ENCODE peak calls at places on chromosomes 12 and 14, in four cellular contexts. O is PC-3, U is GM23248, F is GM23338. K is an unnamed sample. For H3F3A, the result is how much of the 10 kb centered on the place peaks cover.

GRCh38 chr14:68312884-68313725 is 479.8 kb downstream of the ZFP36L1 start:
- DNase-seq in O (no peak), U (no peak), F (no peak), K (peak)

GRCh38 chr14:104112113-104112505 is 26.3 kb upstream of the KIF26A start:
- DNase-seq in O (no peak), U (no peak), F (no peak), K (no peak)

GRCh38 chr14:31880935-31881334 is 196.2 kb upstream of the ARHGAP5 start:
- DNase-seq in O (peak), U (peak), F (no peak), K (no peak)

GRCh38 chr12:25250744-25251730 is at the start of gene KRAS:
- DNase-seq in O (peak), U (peak), F (peak), K (peak)

GRCh38 chr12:113932411-113933196 is 33.5 kb downstream of the RBM19 start:
- DNase-seq in O (no peak), U (peak), F (peak), K (no peak)

GRCh38 chr14:43697003-43697402 is 810.1 kb downstream of the FSCB start:
- DNase-seq in O (no peak), U (no peak), F (no peak), K (no peak)

GRCh38 chr12:121531356-121531750 is 49.5 kb downstream of the KDM2B start:
- DNase-seq in O (no peak), U (no peak), F (no peak), K (no peak)

GRCh38 chr14:52338282-52338681 is 24.2 kb downstream of the PTGER2 start:
- DNase-seq in O (peak), U (peak), F (no peak), K (no peak)

GRCh38 chr14:68549966-68550705 is 242.7 kb downstream of the ZFP36L1 start:
- DNase-seq in O (peak), U (no peak), F (peak), K (no peak)

GRCh38 chr12:26845057-26845666 is 12.2 kb upstream of the ITPR2 start:
- DNase-seq in O (peak), U (peak), F (peak), K (no peak)

GRCh38 chr12:77120695-77121094 is 55.3 kb upstream of the E2F7 start:
- DNase-seq in O (peak), U (peak), F (no peak), K (no peak)

GRCh38 chr12:77122661-77123060 is 57.3 kb upstream of the E2F7 start:
- DNase-seq in O (no peak), U (peak), F (no peak), K (no peak)

GRCh38 chr12:77122236-77122635 is 56.9 kb upstream of the E2F7 start:
- DNase-seq in O (peak), U (peak), F (no peak), K (no peak)

GRCh38 chr12:77118696-77119095 is 53.3 kb upstream of the E2F7 start:
- DNase-seq in O (peak), U (peak), F (no peak), K (no peak)

GRCh38 chr12:77120156-77120555 is 54.8 kb upstream of the E2F7 start:
- DNase-seq in O (peak), U (peak), F (no peak), K (no peak)
- H3F3A ChIP-seq in O (under half), U (half or more), F (under half), K (under half)

GRCh38 chr12:112015938-112016337 is 2.7 kb downstream of the ERP29 start:
- DNase-seq in O (no peak), U (no peak), F (no peak), K (no peak)
- H3F3A ChIP-seq in O (under half), U (under half), F (under half), K (under half)

GRCh38 chr12:6284273-6284672 is 26.2 kb upstream of the PLEKHG6 start:
- DNase-seq in O (no peak), U (no peak), F (no peak), K (no peak)

GRCh38 chr12:6281081-6281809 is 29.2 kb upstream of the PLEKHG6 start:
- DNase-seq in O (no peak), U (no peak), F (no peak), K (no peak)

GRCh38 chr12:6280672-6281071 is 29.8 kb upstream of the PLEKHG6 start:
- DNase-seq in O (no peak), U (no peak), F (no peak), K (no peak)

GRCh38 chr12:6280053-6280469 is 30.4 kb upstream of the PLEKHG6 start:
- DNase-seq in O (peak), U (peak), F (no peak), K (no peak)

DNA sequence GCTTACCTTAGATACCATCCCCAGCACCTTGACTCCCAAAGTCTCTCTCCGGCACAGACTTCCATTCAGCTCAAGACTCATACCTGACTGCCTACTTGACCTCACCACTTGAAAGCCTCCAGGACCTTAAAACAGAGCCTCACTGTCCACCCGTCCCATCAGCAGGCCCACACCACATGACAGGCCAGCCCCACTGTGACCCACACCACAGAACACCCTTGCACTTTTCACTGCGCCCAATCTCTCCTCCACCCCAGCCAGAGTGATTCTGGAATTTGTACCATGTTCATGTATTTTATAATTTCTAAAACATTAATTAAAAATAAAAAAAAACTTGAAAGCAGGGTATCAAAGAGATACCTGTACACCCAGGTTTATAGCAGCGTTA is 28.0 kb upstream of the PLEKHG6 start:
- DNase-seq in O (no peak), U (no peak), F (no peak), K (no peak)
- H3F3A ChIP-seq in O (under half), U (under half), F (under half), K (under half)

DNA sequence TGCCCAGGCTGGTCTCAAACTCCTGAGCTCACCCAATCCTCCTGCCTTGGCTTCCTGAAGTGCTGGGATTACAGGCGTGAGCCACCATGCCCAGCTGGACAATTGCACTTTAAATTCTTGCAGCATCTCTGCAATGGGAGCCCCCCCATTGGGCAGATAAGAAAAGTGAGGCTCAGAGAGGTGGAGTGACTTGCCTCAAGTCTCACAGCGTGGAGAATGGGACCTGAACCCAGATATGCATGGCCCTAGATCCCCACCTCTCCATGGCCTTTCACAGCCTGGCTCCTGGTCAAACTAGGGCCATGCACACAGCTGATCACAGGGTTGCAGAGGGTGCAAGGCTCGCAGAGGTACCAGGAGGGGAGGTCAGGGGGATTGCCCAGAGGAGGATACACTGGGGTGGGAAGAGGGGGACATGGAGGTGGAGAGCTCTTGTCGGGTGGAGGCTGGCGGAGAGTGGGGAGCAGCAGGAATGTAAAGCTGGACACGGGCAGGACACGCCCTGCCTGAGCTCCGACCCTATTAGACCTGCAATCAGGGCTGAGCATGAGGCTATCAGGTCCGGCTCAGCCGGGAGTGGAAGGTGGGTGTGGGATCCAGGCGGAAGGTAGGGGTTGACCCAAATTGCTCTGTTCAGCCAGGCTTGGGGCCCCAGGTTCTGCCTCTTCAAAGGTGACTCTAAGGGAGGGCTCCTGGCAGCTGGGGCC is 6.9 kb downstream of the EXOC3L4 start:
- DNase-seq in O (no peak), U (no peak), F (no peak), K (no peak)
- H3F3A ChIP-seq in O (under half), U (under half), F (under half), K (under half)

DNA sequence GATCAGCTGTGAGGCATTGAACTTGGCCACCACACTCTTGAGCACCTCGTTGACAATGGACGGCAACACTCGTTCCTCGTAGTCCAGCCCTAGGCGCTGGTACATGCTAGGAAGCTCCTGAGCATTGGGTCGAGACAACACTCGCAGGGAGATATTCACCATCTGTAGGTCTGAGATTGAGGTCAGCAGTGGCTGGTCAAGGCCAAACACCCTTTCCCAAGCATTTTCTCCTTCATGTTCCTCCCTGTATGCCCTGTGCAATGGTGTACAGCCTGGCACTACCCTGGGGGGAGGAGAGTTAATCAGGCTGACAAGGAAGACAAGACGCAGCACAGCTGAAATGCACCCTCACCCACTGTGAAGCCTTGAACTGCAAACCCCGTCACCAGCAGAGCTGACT is 2.0 kb downstream of the PHB2 start:
- DNase-seq in O (no peak), U (no peak), F (no peak), K (no peak)
- H3F3A ChIP-seq in O (under half), U (under half), F (half or more), K (half or more)

GRCh38 chr14:21245813-21246212 is 23.4 kb downstream of the HNRNPC start:
- DNase-seq in O (no peak), U (no peak), F (no peak), K (no peak)
- H3F3A ChIP-seq in O (under half), U (half or more), F (under half), K (under half)

GRCh38 chr12:95717336-95717928 is 73.1 kb downstream of the NTN4 start:
- DNase-seq in O (no peak), U (no peak), F (no peak), K (no peak)
- H3F3A ChIP-seq in O (under half), U (under half), F (under half), K (under half)

GRCh38 chr12:6361834-6362233 is 13.5 kb downstream of the SCNN1A start:
- DNase-seq in O (peak), U (no peak), F (no peak), K (no peak)
- H3F3A ChIP-seq in O (under half), U (under half), F (under half), K (under half)

GRCh38 chr14:21234112-21234511 is 35.1 kb downstream of the HNRNPC start:
- DNase-seq in O (no peak), U (peak), F (no peak), K (no peak)
- H3F3A ChIP-seq in O (under half), U (half or more), F (under half), K (under half)